ENCODE peak calls at places on chromosomes 1 and 21, in four cellular contexts. K, U, L and Z are unnamed samples.

GRCh38 chr21:46480466-46480865 is 21.8 kb downstream of the DIP2A start:
- DNase-seq in K (no peak), L (no peak), U (no peak), Z (no peak)

GRCh38 chr1:230188826-230189225 is 121.8 kb downstream of the GALNT2 start:
- DNase-seq in U (no peak), K (no peak), L (no peak), Z (no peak)

GRCh38 chr1:118899340-118899739 is 88.8 kb downstream of the TBX15 start:
- DNase-seq in U (no peak), L (no peak), K (no peak), Z (no peak)

GRCh38 chr1:93702102-93702827 is 20.6 kb upstream of the BCAR3 start:
- DNase-seq in L (no peak), U (no peak), K (no peak), Z (no peak)

GRCh38 chr1:18199462-18199861 is 91.9 kb downstream of the IGSF21 start:
- DNase-seq in L (peak), K (no peak), U (no peak), Z (no peak)

GRCh38 chr1:54001620-54002019 is 16.4 kb downstream of the LDLRAD1 start:
- DNase-seq in L (no peak), U (no peak), K (no peak), Z (no peak)

GRCh38 chr1:202624781-202625108 is 85.5 kb downstream of the SYT2 start:
- DNase-seq in L (no peak), U (peak), K (no peak), Z (no peak)

GRCh38 chr1:16717174-16718108 is 22.9 kb upstream of the RNU1-4 start:
- DNase-seq in K (no peak), L (peak), U (peak), Z (no peak)

GRCh38 chr1:92538413-92539061 is 51.8 kb upstream of the GFI1 start:
- DNase-seq in K (peak), U (no peak), L (no peak), Z (no peak)

GRCh38 chr1:220189750-220190347 is 82.4 kb downstream of the RAB3GAP2 start:
- DNase-seq in L (no peak), U (no peak), K (no peak), Z (no peak)

GRCh38 chr1:245715291-245715701 is 560.5 kb downstream of the KIF26B start:
- DNase-seq in U (no peak), K (no peak), L (no peak), Z (no peak)

GRCh38 chr1:219324629-219325367 is 151.1 kb downstream of the LYPLAL1 start:
- DNase-seq in U (no peak), L (no peak), K (peak), Z (no peak)

GRCh38 chr1:218348628-218349185 is 3.6 kb downstream of the TGFB2 start:
- DNase-seq in U (no peak), K (no peak), L (no peak), Z (no peak)

GRCh38 chr1:202954057-202954745 is 3.9 kb downstream of the ADIPOR1 start:
- DNase-seq in U (no peak), K (no peak), L (no peak), Z (no peak)

GRCh38 chr1:61013953-61014667 is 68.3 kb upstream of the NFIA start:
- DNase-seq in U (no peak), K (no peak), L (no peak), Z (no peak)

GRCh38 chr1:4597020-4597419 is 57.4 kb upstream of the AJAP1 start:
- DNase-seq in K (no peak), U (no peak), L (no peak), Z (no peak)

GRCh38 chr1:156648496-156648895 is 6.6 kb downstream of the BCAN start:
- DNase-seq in U (no peak), K (no peak), L (no peak), Z (no peak)

GRCh38 chr1:216686860-216687545 is 36.2 kb downstream of the ESRRG start:
- DNase-seq in U (no peak), L (peak), K (no peak), Z (no peak)

GRCh38 chr1:22930235-22930912 is 42.3 kb downstream of the LACTBL1 start:
- DNase-seq in L (peak), K (peak), U (peak), Z (peak)

GRCh38 chr1:220368352-220369265 is 96.4 kb upstream of the RAB3GAP2 start:
- DNase-seq in K (no peak), U (no peak), L (no peak), Z (no peak)

GRCh38 chr1:202268032-202268431 is 73.7 kb downstream of the UBE2T start:
- DNase-seq in K (no peak), L (no peak), U (peak), Z (no peak)

GRCh38 chr1:91929246-91929645 is 20.0 kb upstream of the BRDT start:
- DNase-seq in U (peak), K (no peak), L (peak), Z (no peak)

GRCh38 chr1:23980725-23981063 is 567 bp upstream of the SRSF10 start:
- DNase-seq in L (no peak), U (peak), K (peak), Z (peak)

GRCh38 chr21:32190491-32191144 is 88.2 kb downstream of the MIS18A start:
- DNase-seq in L (no peak), U (no peak), K (no peak), Z (peak)

GRCh38 chr1:11484321-11484655 is 5.3 kb downstream of the DISP3 start:
- DNase-seq in K (no peak), U (peak), L (no peak), Z (no peak)

GRCh38 chr1:186828612-186829542 is at the start of gene PLA2G4A:
- DNase-seq in L (no peak), K (no peak), U (peak), Z (no peak)

GRCh38 chr1:50350868-50351267 is 72.4 kb downstream of the DMRTA2 start:
- DNase-seq in K (no peak), U (no peak), L (no peak), Z (no peak)

GRCh38 chr1:99648107-99648506 is 2.2 kb downstream of the PALMD start:
- DNase-seq in U (no peak), L (peak), K (no peak), Z (no peak)

GRCh38 chr1:74729741-74730478 is 2.9 kb downstream of the CRYZ start:
- DNase-seq in U (no peak), L (no peak), K (no peak), Z (no peak)

GRCh38 chr1:65952692-65953091 is 160.0 kb downstream of the PDE4B start:
- DNase-seq in L (no peak), U (no peak), K (no peak), Z (no peak)

GRCh38 chr1:37482004-37482785 is 7.8 kb downstream of the ZC3H12A start:
- DNase-seq in K (no peak), U (no peak), L (no peak), Z (no peak)

GRCh38 chr1:15657026-15657425 is 27.1 kb upstream of the PLEKHM2 start:
- DNase-seq in L (no peak), K (no peak), U (no peak), Z (no peak)